ENCODE peak calls at places on chromosomes 4 and X, in nine cellular contexts. F is chondrocyte; W is AG09319; M is NCI-H1092 treated with DMSO at 0.1 percent for 48 hours; O is HEK293T; L is activated CD4-positive, alpha-beta T cell treated with anti-CD3 and anti-CD28 coated beads, Interleukin-2, amount 10 ng/mL, durations not matched to agents 7 days and 5 days; S is stimulated activated CD8-positive, alpha-beta memory T cell treated with anti-CD3 and anti-CD28 coated beads, Interleukin-4, amount 100 ng/mL, for 24 hours; E is fibroblast of the aortic adventitia; G is activated T-helper 1 cell treated with anti-CD3 and anti-CD28 coated beads, Interleukin-2, amount 50 U/mL, for 16 hours. Q is an unnamed sample.

GRCh38 chr4:25919676-25920075 is 5.7 kb downstream of the SMIM20 start:
- DNase-seq in F (no peak), W (no peak), M (no peak), O (no peak), L (no peak), S (no peak), E (no peak), G (no peak), Q (no peak)

GRCh38 chr4:86685401-86685800 is 91.3 kb downstream of the PTPN13 start:
- DNase-seq in F (no peak), W (peak), M (no peak), O (no peak), L (no peak), S (no peak), E (peak), G (no peak), Q (no peak)

GRCh38 chr4:15232725-15233597 is 194.9 kb upstream of the C1QTNF7 start:
- DNase-seq in F (no peak), W (no peak), M (peak), O (no peak), L (peak), S (no peak), E (peak), G (no peak), Q (peak)

GRCh38 chrX:318068-318738 is 393 bp downstream of the GTPBP6 start:
- DNase-seq in F (peak), W (peak), M (no peak), O (peak), L (peak), S (peak), E (peak), G (peak), Q (no peak)

GRCh38 chrX:30153881-30154260 is 61.5 kb upstream of the MAGEB2 start:
- DNase-seq in F (no peak), W (peak), M (no peak), O (no peak), L (no peak), S (no peak), E (no peak), G (no peak), Q (no peak)

GRCh38 chrX:1545776-1546408 is 8.9 kb upstream of the P2RY8 start:
- DNase-seq in F (no peak), W (no peak), M (no peak), O (no peak), L (no peak), S (no peak), E (no peak), G (no peak), Q (no peak)

GRCh38 chr4:103098746-103099421 is 750 bp downstream of the BDH2 start:
- DNase-seq in F (no peak), W (no peak), M (no peak), O (no peak), L (no peak), S (no peak), E (peak), G (no peak), Q (no peak)

GRCh38 chr4:128155874-128156456 is 94.9 kb downstream of the LARP1B start:
- DNase-seq in F (no peak), W (no peak), M (no peak), O (no peak), L (no peak), S (no peak), E (no peak), G (no peak), Q (no peak)

GRCh38 chr4:7757501-7758443 is 181.9 kb downstream of the AFAP1 start:
- DNase-seq in F (peak), W (no peak), M (no peak), O (peak), L (no peak), S (no peak), E (no peak), G (no peak), Q (no peak)

GRCh38 chrX:102746134-102746584 is 25.6 kb downstream of the GPRASP3 start:
- DNase-seq in F (peak), W (no peak), M (no peak), O (no peak), L (peak), S (no peak), E (peak), G (no peak), Q (peak)

GRCh38 chr4:84647307-84647884 is 64.5 kb downstream of the CDS1 start:
- DNase-seq in F (no peak), W (no peak), M (peak), O (no peak), L (no peak), S (no peak), E (no peak), G (no peak), Q (no peak)

GRCh38 chr4:105139646-105140045 is 7.0 kb upstream of the TET2 start:
- DNase-seq in F (no peak), W (no peak), M (no peak), O (no peak), L (no peak), S (no peak), E (peak), G (no peak), Q (no peak)

GRCh38 chr4:54475546-54475945 is 182.2 kb upstream of the KIT start:
- DNase-seq in F (no peak), W (no peak), M (no peak), O (no peak), L (no peak), S (no peak), E (no peak), G (no peak), Q (no peak)

GRCh38 chr4:144575181-144575580 is 70.8 kb upstream of the HHIP start:
- DNase-seq in F (no peak), W (no peak), M (peak), O (peak), L (no peak), S (no peak), E (peak), G (no peak), Q (peak)

GRCh38 chr4:38242822-38243384 is 282.7 kb downstream of the PTTG2 start:
- DNase-seq in F (no peak), W (no peak), M (no peak), O (no peak), L (peak), S (no peak), E (no peak), G (no peak), Q (peak)

GRCh38 chr4:88605744-88606143 is 13.5 kb downstream of the HERC3 start:
- DNase-seq in F (no peak), W (no peak), M (no peak), O (no peak), L (peak), S (no peak), E (no peak), G (no peak), Q (no peak)

GRCh38 chr4:124409044-124409443 is 303.5 kb downstream of the ANKRD50 start:
- DNase-seq in F (no peak), W (no peak), M (no peak), O (no peak), L (no peak), S (no peak), E (peak), G (no peak), Q (no peak)

GRCh38 chrX:17967888-17968287 is 106.8 kb upstream of the RAI2 start:
- DNase-seq in F (no peak), W (no peak), M (peak), O (no peak), L (no peak), S (no peak), E (no peak), G (no peak), Q (peak)

GRCh38 chr4:7021930-7022658 is 21.1 kb upstream of the TADA2B start:
- DNase-seq in F (peak), W (peak), M (no peak), O (no peak), L (no peak), S (no peak), E (peak), G (no peak), Q (no peak)

GRCh38 chrX:19686876-19687275 is 171.6 kb upstream of the MAP3K15 start:
- DNase-seq in F (no peak), W (no peak), M (no peak), O (no peak), L (no peak), S (no peak), E (no peak), G (no peak), Q (no peak)

GRCh38 chr4:41620594-41621256 is 82.8 kb downstream of the LIMCH1 start:
- DNase-seq in F (no peak), W (no peak), M (no peak), O (no peak), L (no peak), S (no peak), E (no peak), G (no peak), Q (no peak)

GRCh38 chr4:182338059-182338458 is 94.9 kb downstream of the TENM3 start:
- DNase-seq in F (no peak), W (no peak), M (no peak), O (no peak), L (no peak), S (no peak), E (no peak), G (no peak), Q (no peak)

GRCh38 chr4:30717208-30718020 is 2.8 kb upstream of the PCDH7 start:
- DNase-seq in F (peak), W (no peak), M (no peak), O (peak), L (peak), S (no peak), E (peak), G (no peak), Q (peak)

GRCh38 chr4:174714393-174715211 is 114.4 kb downstream of the GLRA3 start:
- DNase-seq in F (no peak), W (no peak), M (peak), O (peak), L (peak), S (no peak), E (peak), G (no peak), Q (peak)

GRCh38 chr4:1494416-1495315 is 88.4 kb upstream of the NKX1-1 start:
- DNase-seq in F (peak), W (no peak), M (no peak), O (no peak), L (no peak), S (no peak), E (no peak), G (no peak), Q (no peak)